ENCODE peak calls at places on chromosomes 12 and 14, in five cellular contexts. I, S, O, V and X are unnamed samples.

GRCh38 chr12:78002878-78003277 is 172.2 kb downstream of the NAV3 start:
- DNase-seq in O (no peak), I (no peak), V (peak), S (no peak), X (no peak)

GRCh38 chr14:93986972-93987371 is 10.1 kb upstream of the CCDC197 start:
- DNase-seq in I (no peak), V (no peak), O (no peak), S (no peak), X (peak)

GRCh38 chr12:49357099-49357678 is 10.1 kb upstream of the SPATS2 start:
- DNase-seq in V (peak), I (peak), O (peak), S (no peak), X (no peak)

GRCh38 chr14:50887476-50887875 is 15.6 kb downstream of the ABHD12B start:
- DNase-seq in I (no peak), S (no peak), O (no peak), V (no peak), X (no peak)

GRCh38 chr14:84643438-84643837 is 886.5 kb upstream of the FLRT2 start:
- DNase-seq in V (no peak), S (no peak), O (no peak), I (no peak), X (no peak)

GRCh38 chr12:124694846-124695497 is 127.6 kb upstream of the NCOR2 start:
- DNase-seq in S (no peak), I (no peak), O (no peak), V (peak), X (no peak)

GRCh38 chr12:101021442-101021841 is 188.6 kb downstream of the SLC5A8 start:
- DNase-seq in I (no peak), O (no peak), V (no peak), S (no peak), X (no peak)

GRCh38 chr12:125218952-125219351 is 153.7 kb downstream of the AACS start:
- DNase-seq in S (no peak), V (peak), I (no peak), O (no peak), X (no peak)

GRCh38 chr14:52080171-52080800 is 11.4 kb upstream of the NID2 start:
- DNase-seq in S (no peak), V (no peak), O (no peak), I (no peak), X (no peak)

GRCh38 chr14:76191297-76191696 is 39.6 kb downstream of the GPATCH2L start:
- DNase-seq in V (peak), I (no peak), O (no peak), S (no peak), X (no peak)

GRCh38 chr12:6323340-6323994 is 13.0 kb downstream of the PLEKHG6 start:
- DNase-seq in S (peak), O (peak), V (peak), I (peak), X (no peak)

GRCh38 chr14:86541969-86542368 is 1012.0 kb downstream of the FLRT2 start:
- DNase-seq in I (no peak), O (no peak), S (no peak), V (no peak), X (no peak)

GRCh38 chr12:80493466-80493865 is 49.4 kb downstream of the PTPRQ start:
- DNase-seq in O (no peak), S (no peak), I (no peak), V (no peak), X (no peak)

GRCh38 chr14:39265741-39266588 is 32.2 kb downstream of the MIA2 start:
- DNase-seq in V (peak), O (no peak), S (no peak), I (no peak), X (no peak)

GRCh38 chr12:114163766-114164165 is 197.6 kb upstream of the RBM19 start:
- DNase-seq in O (no peak), V (peak), I (no peak), S (no peak), X (no peak)

GRCh38 chr12:108611884-108612415 is 14.1 kb upstream of the TMEM119 start:
- DNase-seq in S (no peak), O (peak), I (no peak), V (peak), X (peak)

GRCh38 chr12:114976361-114976760 is 292.4 kb upstream of the TBX3 start:
- DNase-seq in V (no peak), I (no peak), S (no peak), O (no peak), X (no peak)

GRCh38 chr12:66195242-66195641 is 6.2 kb downstream of the IRAK3 start:
- DNase-seq in O (no peak), S (peak), I (no peak), V (no peak), X (no peak)

GRCh38 chr12:12018454-12018853 is 52.3 kb upstream of the BCL2L14 start:
- DNase-seq in I (no peak), O (no peak), S (no peak), V (no peak), X (no peak)

GRCh38 chr12:6958609-6959375 is 7.6 kb downstream of the PTPN6 start:
- DNase-seq in V (peak), O (no peak), I (no peak), S (no peak), X (no peak)

GRCh38 chr12:32032205-32032810 is 73.1 kb downstream of the RESF1 start:
- DNase-seq in V (no peak), O (no peak), I (no peak), S (no peak), X (no peak)

GRCh38 chr14:47917344-47917954 is 242.0 kb upstream of the MDGA2 start:
- DNase-seq in S (no peak), V (peak), O (peak), I (peak), X (peak)

GRCh38 chr12:124686001-124686884 is 118.8 kb upstream of the NCOR2 start:
- DNase-seq in S (no peak), I (no peak), O (no peak), V (no peak), X (no peak)

GRCh38 chr14:101332281-101332680 is 229.0 kb upstream of the DIO3 start:
- DNase-seq in S (no peak), I (no peak), O (no peak), V (no peak), X (no peak)

GRCh38 chr12:4807116-4807783 is 87.0 kb downstream of the GALNT8 start:
- DNase-seq in O (peak), S (no peak), I (no peak), V (no peak), X (no peak)

GRCh38 chr12:129911437-129912049 is 7.7 kb upstream of the TMEM132D start:
- DNase-seq in V (peak), I (peak), S (peak), O (peak), X (peak)

GRCh38 chr12:49903700-49904423 is at the start of gene FAIM2:
- DNase-seq in I (no peak), V (no peak), O (peak), S (no peak), X (peak)

GRCh38 chr14:50045039-50045711 is 71.2 kb downstream of the VCPKMT start:
- DNase-seq in S (peak), O (no peak), V (peak), I (peak), X (no peak)

GRCh38 chr14:93903342-93904184 is 23.6 kb upstream of the FAM181A start:
- DNase-seq in S (peak), V (peak), O (peak), I (no peak), X (peak)

GRCh38 chr12:15196221-15196620 is 25.0 kb downstream of the RERG start:
- DNase-seq in I (no peak), O (no peak), V (no peak), S (no peak), X (no peak)

GRCh38 chr14:38016497-38016896 is 191.2 kb upstream of the SSTR1 start:
- DNase-seq in O (no peak), I (peak), V (peak), S (no peak), X (no peak)

GRCh38 chr12:102816816-102817434 is 100.1 kb downstream of the PAH start:
- DNase-seq in V (peak), I (no peak), O (peak), S (no peak), X (peak)

GRCh38 chr12:49496417-49497360 is 42.1 kb upstream of the KCNH3 start:
- DNase-seq in I (no peak), O (peak), S (no peak), V (no peak), X (no peak)

GRCh38 chr14:37623552-37623951 is 28.1 kb downstream of the TTC6 start:
- DNase-seq in V (no peak), S (no peak), I (no peak), O (no peak), X (no peak)

GRCh38 chr14:50000215-50001145 is 107.6 kb downstream of the ARF6 start:
- DNase-seq in I (peak), S (peak), O (peak), V (peak), X (peak)

GRCh38 chr12:119241049-119241448 is 62.3 kb downstream of the HSPB8 start:
- DNase-seq in S (no peak), O (no peak), I (no peak), V (no peak), X (no peak)

GRCh38 chr12:119235352-119235751 is 56.6 kb downstream of the HSPB8 start:
- DNase-seq in I (no peak), S (no peak), V (no peak), O (peak), X (peak)

GRCh38 chr12:119236372-119236771 is 57.6 kb downstream of the HSPB8 start:
- DNase-seq in V (no peak), S (no peak), I (no peak), O (no peak), X (no peak)

GRCh38 chr12:119239040-119239439 is 60.3 kb downstream of the HSPB8 start:
- DNase-seq in V (no peak), S (no peak), O (no peak), I (no peak), X (no peak)
- TF ChIP-seq CTCF in V (no peak), S (no peak), O (no peak), I (no peak), X (no peak)

DNA sequence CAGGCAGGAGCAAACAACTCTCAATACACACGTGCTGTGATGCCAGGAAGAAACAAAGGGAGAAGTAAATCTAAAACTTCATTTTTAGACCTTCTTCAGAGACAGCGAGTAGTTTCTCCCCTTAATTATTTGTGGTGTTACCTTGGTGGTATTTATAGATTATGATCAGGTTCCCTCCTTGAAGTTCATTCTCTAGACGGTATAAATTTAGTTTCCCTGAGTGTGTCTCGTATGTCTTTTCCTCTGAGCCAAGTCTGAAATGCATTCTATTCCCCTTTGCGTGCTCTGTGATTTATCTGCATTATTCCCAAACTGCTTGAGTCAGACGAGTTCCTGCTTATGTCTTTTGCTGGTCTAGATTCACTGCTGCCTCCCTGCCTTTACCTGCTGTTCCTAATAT is 65.2 kb downstream of the TRHDE start:
- DNase-seq in S (no peak), V (no peak), O (no peak), I (no peak), X (no peak)
- TF ChIP-seq CTCF in S (no peak), V (no peak), O (no peak), I (no peak), X (no peak)

DNA sequence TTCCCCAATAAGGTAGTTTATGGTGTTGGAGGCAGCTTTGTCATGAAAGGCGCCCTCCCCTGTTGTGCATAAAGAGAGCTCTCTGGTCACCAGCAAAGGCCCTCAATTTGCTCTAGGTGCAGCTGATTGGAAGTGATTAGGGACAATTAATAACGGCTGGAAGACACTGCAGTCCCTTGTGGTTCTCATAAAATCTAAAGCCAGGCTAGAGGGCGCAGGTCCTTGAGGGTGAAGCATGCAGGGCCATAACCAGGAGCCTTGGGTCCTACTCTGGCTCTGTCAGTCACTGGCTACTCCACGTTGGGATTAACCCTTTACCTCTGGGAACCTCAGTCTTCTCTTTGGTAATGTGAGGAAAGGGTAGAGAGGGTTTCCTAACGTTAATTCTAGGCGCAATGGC is 1.9 kb downstream of the DAAM1 start:
- DNase-seq in V (peak), S (no peak), I (peak), O (peak), X (peak)
- TF ChIP-seq CTCF in V (no peak), S (no peak), I (no peak), O (peak), X (no peak)

GRCh38 chr12:2737656-2738241 is 57.0 kb upstream of the FKBP4 start:
- DNase-seq in I (no peak), S (no peak), V (no peak), O (no peak), X (no peak)

GRCh38 chr12:2739069-2739468 is 55.7 kb upstream of the FKBP4 start:
- DNase-seq in I (no peak), S (no peak), O (no peak), V (no peak), X (no peak)

GRCh38 chr12:2732290-2732689 is 62.5 kb upstream of the FKBP4 start:
- DNase-seq in V (no peak), O (no peak), I (no peak), S (no peak), X (no peak)

GRCh38 chr12:2733493-2734252 is 61.1 kb upstream of the FKBP4 start:
- DNase-seq in I (no peak), O (peak), V (peak), S (no peak), X (no peak)
- TF ChIP-seq CTCF in I (no peak), O (peak), V (no peak), S (no peak), X (no peak)

GRCh38 chr12:96401061-96401871 is 1.0 kb upstream of the CDK17 start:
- DNase-seq in V (peak), S (no peak), I (no peak), O (peak), X (no peak)
- TF ChIP-seq CTCF in V (no peak), S (peak), I (no peak), O (peak), X (peak)